ENCODE peak calls at places on chromosomes 11 and 22, in ten cellular contexts. T is C1 segment of cervical spinal cord; K is AG04450; B is activated CD4-positive, alpha-beta T cell treated with anti-CD3 and anti-CD28 coated beads, Interleukin-2, amount 50 U/mL, for 48 hours; Y is stimulated activated CD4-positive, alpha-beta T cell treated with anti-CD3 and anti-CD28 coated beads, Interleukin-1b, Interleukin-23, amount 100 ng/mL, for 1 hour; I is posterior cingulate gyrus; R is GDM1; W is NT2/D1; U is smooth muscle cell of the brain vasculature; G is DND-41. P is an unnamed sample.

GRCh38 chr22:49599039-49599438 is 228.6 kb downstream of the BRD1 start:
- DNase-seq in T (no peak), K (no peak), B (no peak), Y (no peak), I (no peak), R (no peak), W (no peak), U (no peak), G (no peak), P (no peak)

GRCh38 chr11:61529537-61530225 is 21.1 kb downstream of the LRRC10B start:
- DNase-seq in T (no peak), K (no peak), B (no peak), Y (no peak), I (no peak), R (no peak), W (no peak), U (no peak), G (no peak), P (no peak)

GRCh38 chr11:15057352-15057751 is 16.0 kb upstream of the CALCB start:
- DNase-seq in T (no peak), K (no peak), B (no peak), Y (no peak), I (no peak), R (no peak), W (no peak), U (no peak), G (no peak), P (no peak)

GRCh38 chr11:96341237-96342130 is 1.5 kb downstream of the MAML2 start:
- DNase-seq in T (peak; percentile 84), K (no peak), B (peak; percentile 67), Y (no peak), I (peak; percentile 18), R (no peak), W (no peak), U (no peak), G (peak; percentile 35), P (no peak)

GRCh38 chr11:3615998-3616397 is 25.8 kb downstream of the ART5 start:
- DNase-seq in T (no peak), K (no peak), B (no peak), Y (no peak), I (no peak), R (no peak), W (no peak), U (no peak), G (no peak), P (no peak)

GRCh38 chr11:27095050-27095449 is 54.4 kb downstream of the BBOX1 start:
- DNase-seq in T (no peak), K (no peak), B (no peak), Y (no peak), I (no peak), R (no peak), W (no peak), U (no peak), G (no peak), P (no peak)

GRCh38 chr11:82191690-82192089 is 542.0 kb downstream of the FAM181B start:
- DNase-seq in T (peak; percentile 81), K (no peak), B (no peak), Y (no peak), I (peak; percentile 17), R (no peak), W (no peak), U (no peak), G (no peak), P (peak; percentile 7)

GRCh38 chr11:126152586-126152985 is 58.9 kb downstream of the RPUSD4 start:
- DNase-seq in T (no peak), K (no peak), B (no peak), Y (no peak), I (no peak), R (no peak), W (no peak), U (no peak), G (no peak), P (no peak)

GRCh38 chr11:36763187-36763586 is 165.2 kb upstream of the RAG2 start:
- DNase-seq in T (no peak), K (no peak), B (no peak), Y (no peak), I (no peak), R (no peak), W (no peak), U (no peak), G (no peak), P (no peak)

GRCh38 chr11:60768202-60768601 is 11.5 kb downstream of the MS4A15 start:
- DNase-seq in T (no peak), K (no peak), B (no peak), Y (no peak), I (no peak), R (no peak), W (no peak), U (no peak), G (no peak), P (no peak)

GRCh38 chr11:12706531-12707499 is 32.6 kb downstream of the TEAD1 start:
- DNase-seq in T (no peak), K (no peak), B (no peak), Y (no peak), I (no peak), R (no peak), W (no peak), U (no peak), G (no peak), P (no peak)

GRCh38 chr22:31286360-31287255 is 5.7 kb downstream of the PIK3IP1 start:
- DNase-seq in T (no peak), K (no peak), B (peak; percentile 65), Y (no peak), I (no peak), R (peak; percentile 36), W (no peak), U (no peak), G (peak; percentile 47), P (no peak)

GRCh38 chr11:804599-804964 is 449 bp downstream of the PIDD1 start:
- DNase-seq in T (no peak), K (no peak), B (no peak), Y (no peak), I (no peak), R (no peak), W (no peak), U (no peak), G (no peak), P (no peak)

GRCh38 chr11:127640822-127641485 is 640.4 kb upstream of the KIRREL3 start:
- DNase-seq in T (no peak), K (no peak), B (no peak), Y (no peak), I (no peak), R (no peak), W (no peak), U (no peak), G (no peak), P (no peak)

GRCh38 chr11:45577755-45578154 is 87.7 kb downstream of the CHST1 start:
- DNase-seq in T (no peak), K (no peak), B (no peak), Y (no peak), I (no peak), R (no peak), W (peak; percentile 44), U (no peak), G (no peak), P (no peak)

GRCh38 chr11:120337896-120338840 is 2.0 kb downstream of the ARHGEF12 start:
- DNase-seq in T (peak; percentile 15), K (no peak), B (no peak), Y (no peak), I (no peak), R (no peak), W (no peak), U (no peak), G (no peak), P (no peak)

GRCh38 chr11:44315947-44316387 is 6.0 kb upstream of the ALX4 start:
- DNase-seq in T (no peak), K (no peak), B (no peak), Y (no peak), I (no peak), R (no peak), W (no peak), U (no peak), G (no peak), P (no peak)

GRCh38 chr11:107606122-107606521 is 15.2 kb downstream of the ELMOD1 start:
- DNase-seq in T (no peak), K (no peak), B (no peak), Y (no peak), I (no peak), R (no peak), W (no peak), U (no peak), G (no peak), P (no peak)